ENCODE peak calls at places on chromosome 3, in eight cellular contexts. P is HepG2; V is psoas muscle; K is transverse colon; M is neural progenitor cell; J is sigmoid colon; B is MM.1S; U is CD4-positive, alpha-beta T cell. O is an unnamed sample.

GRCh38 chr3:100577382-100578008 is 31.9 kb upstream of the ADGRG7 start:
- DNase-seq in K (no peak), U (no peak), V (no peak), P (no peak), B (no peak), J (no peak), M (no peak), O (no peak)

GRCh38 chr3:61665121-61665520 is 103.8 kb downstream of the PTPRG start:
- DNase-seq in J (no peak), P (no peak), V (no peak), K (no peak), B (no peak), M (no peak), U (no peak), O (no peak)

GRCh38 chr3:115233021-115233420 is 85.9 kb upstream of the ZBTB20 start:
- DNase-seq in M (no peak), V (no peak), J (no peak), K (no peak), U (no peak), B (no peak), P (no peak), O (no peak)

GRCh38 chr3:85554153-85554552 is 595.4 kb downstream of the CADM2 start:
- DNase-seq in M (peak), K (no peak), P (no peak), U (no peak), J (no peak), B (no peak), V (no peak), O (no peak)

GRCh38 chr3:44861412-44862220 is at the start of gene TMEM42:
- DNase-seq in J (peak), U (peak), P (peak), B (peak), M (peak), V (peak), K (peak), O (peak)

GRCh38 chr3:156483426-156483825 is 71.5 kb downstream of the SSR3 start:
- DNase-seq in U (no peak), V (no peak), J (no peak), P (no peak), M (no peak), K (no peak), B (peak), O (no peak)

GRCh38 chr3:39406368-39407258 is at the start of gene RPSA:
- DNase-seq in J (peak), U (peak), M (peak), V (peak), P (peak), K (peak), B (peak), O (peak)

GRCh38 chr3:72185549-72186484 is 400.9 kb upstream of the PROK2 start:
- DNase-seq in V (no peak), J (no peak), P (peak), M (no peak), K (no peak), U (no peak), B (no peak), O (peak)

GRCh38 chr3:27659279-27660021 is 62.7 kb downstream of the EOMES start:
- DNase-seq in B (peak), M (peak), V (peak), U (peak), K (peak), J (no peak), P (peak), O (peak)

GRCh38 chr3:61964566-61964965 is 403.2 kb downstream of the PTPRG start:
- DNase-seq in M (no peak), B (no peak), U (no peak), V (no peak), J (no peak), K (no peak), P (no peak), O (no peak)

GRCh38 chr3:110261141-110261540 is 810.5 kb upstream of the NECTIN3 start:
- DNase-seq in U (no peak), V (no peak), B (no peak), M (no peak), J (no peak), K (no peak), P (no peak), O (no peak)

GRCh38 chr3:76438971-76439370 is 600.9 kb upstream of the ROBO2 start:
- DNase-seq in M (no peak), U (no peak), J (no peak), K (no peak), V (no peak), B (peak), P (no peak), O (no peak)

GRCh38 chr3:126550488-126551051 is 8.2 kb downstream of the C3orf22 start:
- DNase-seq in J (peak), B (no peak), K (peak), U (peak), V (peak), P (no peak), M (no peak), O (peak)

GRCh38 chr3:62558549-62559112 is 185.3 kb upstream of the FEZF2 start:
- DNase-seq in B (no peak), V (no peak), J (no peak), P (peak), M (peak), U (no peak), K (no peak), O (peak)

GRCh38 chr3:183904833-183905780 is 20.4 kb upstream of the PARL start:
- DNase-seq in J (no peak), K (no peak), U (no peak), B (no peak), M (no peak), V (no peak), P (no peak), O (no peak)

GRCh38 chr3:123552095-123552714 is 32.6 kb downstream of the HACD2 start:
- DNase-seq in K (no peak), B (peak), M (peak), P (peak), U (no peak), V (no peak), J (no peak), O (no peak)

GRCh38 chr3:186966406-186966805 is 36.1 kb downstream of the ST6GAL1 start:
- DNase-seq in K (no peak), V (no peak), P (no peak), U (no peak), M (no peak), B (no peak), J (no peak), O (no peak)
- TF ChIP-seq CTCF in K (no peak), V (no peak), P (no peak), U (no peak), M (no peak), B (no peak), J (no peak), O (no peak)

GRCh38 chr3:54047568-54047967 is 74.8 kb upstream of the CACNA2D3 start:
- DNase-seq in P (no peak), U (no peak), B (no peak), K (no peak), J (no peak), V (no peak), M (no peak), O (no peak)

GRCh38 chr3:54056521-54056920 is 65.8 kb upstream of the CACNA2D3 start:
- DNase-seq in U (no peak), M (no peak), J (no peak), V (no peak), B (no peak), K (no peak), P (no peak), O (no peak)

GRCh38 chr3:54053882-54054281 is 68.5 kb upstream of the CACNA2D3 start:
- DNase-seq in U (no peak), J (no peak), M (no peak), P (no peak), V (no peak), K (no peak), B (no peak), O (no peak)

GRCh38 chr3:54053201-54053600 is 69.2 kb upstream of the CACNA2D3 start:
- DNase-seq in B (no peak), U (no peak), V (no peak), J (no peak), P (no peak), K (no peak), M (no peak), O (no peak)
- H3K27ac ChIP-seq in B (no peak), U (no peak), V (no peak), J (no peak), P (no peak), K (no peak), M (no peak), O (no peak)

GRCh38 chr3:10693457-10693856 is 122.6 kb upstream of the SLC6A11 start:
- DNase-seq in J (no peak), P (no peak), V (no peak), M (no peak), U (no peak), B (no peak), K (no peak), O (no peak)
- TF ChIP-seq CTCF in J (no peak), P (peak), V (peak), M (peak), U (no peak), B (no peak), K (no peak), O (peak)

GRCh38 chr3:49523756-49524747 is 30.2 kb upstream of the BSN start:
- DNase-seq in B (no peak), V (no peak), M (no peak), U (no peak), J (no peak), K (no peak), P (no peak), O (peak)

GRCh38 chr3:49519916-49520385 is 34.3 kb upstream of the BSN start:
- DNase-seq in J (no peak), U (no peak), M (no peak), P (no peak), V (no peak), K (no peak), B (no peak), O (no peak)

GRCh38 chr3:49518016-49518415 is 36.3 kb upstream of the BSN start:
- DNase-seq in B (no peak), P (no peak), V (no peak), U (no peak), J (no peak), M (no peak), K (no peak), O (peak)

GRCh38 chr3:49518441-49518840 is 35.8 kb upstream of the BSN start:
- DNase-seq in V (no peak), U (no peak), K (no peak), B (no peak), J (no peak), M (no peak), P (no peak), O (no peak)

GRCh38 chr3:49519266-49519665 is 35.0 kb upstream of the BSN start:
- DNase-seq in P (no peak), J (no peak), V (no peak), U (no peak), M (peak), B (no peak), K (no peak), O (peak)
- H3K27ac ChIP-seq in P (peak), J (no peak), V (peak), U (no peak), M (peak), B (no peak), K (no peak), O (no peak)

DNA sequence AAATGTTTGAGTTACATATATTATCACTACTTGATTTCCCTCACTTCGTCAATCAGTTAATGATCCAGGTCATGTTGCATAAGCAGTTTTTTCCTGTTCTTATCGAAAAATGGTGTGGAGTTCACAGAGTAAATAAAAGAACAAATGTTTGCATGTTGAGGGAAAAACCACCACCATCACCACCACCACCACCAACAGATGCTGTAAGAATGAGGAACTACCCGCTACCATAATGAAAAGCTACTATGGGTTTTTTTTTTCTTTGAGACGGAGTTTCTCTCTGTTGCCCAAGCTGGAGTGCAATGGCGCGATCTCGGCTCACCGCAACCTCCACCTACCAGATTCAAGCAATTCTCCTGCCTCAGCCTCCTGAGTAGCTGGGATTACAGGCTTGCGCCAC is 27.6 kb downstream of the RUBCN start:
- DNase-seq in J (no peak), B (no peak), P (no peak), K (peak), M (no peak), V (no peak), U (no peak), O (no peak)
- TF ChIP-seq CTCF in J (no peak), B (no peak), P (no peak), K (no peak), M (no peak), V (no peak), U (no peak), O (no peak)

GRCh38 chr3:171775943-171776342 is 34.3 kb downstream of the PLD1 start:
- DNase-seq in U (no peak), B (no peak), K (no peak), V (no peak), J (no peak), P (no peak), M (no peak), O (no peak)
- H3K27ac ChIP-seq in U (no peak), B (no peak), K (no peak), V (no peak), J (no peak), P (no peak), M (no peak), O (no peak)